ENCODE peak calls at places on chromosome 2, in four cellular contexts. S is stimulated activated naive B cell treated with anti-CD40 and anti-IgM and Interleukin-4, amounts not matched to agents 10 μg/mL and 1 μg/mL and 100 μg/mL, for 72 hours; F is Calu3; B is NCI-H510A. J is an unnamed sample.

GRCh38 chr2:33213648-33214047 is 262.8 kb upstream of the RASGRP3 start:
- DNase-seq in S (no peak), F (no peak), B (no peak), J (no peak)

GRCh38 chr2:145411493-145411892 is 891.6 kb upstream of the ZEB2 start:
- DNase-seq in S (peak), F (no peak), B (peak), J (no peak)

GRCh38 chr2:71620116-71620515 is 166.8 kb downstream of the DYSF start:
- DNase-seq in S (no peak), F (no peak), B (no peak), J (no peak)

GRCh38 chr2:177352441-177353070 is 40.0 kb upstream of the AGPS start:
- DNase-seq in S (no peak), F (no peak), B (no peak), J (no peak)

GRCh38 chr2:95010126-95010525 is 15.4 kb upstream of the MAL start:
- DNase-seq in S (no peak), F (no peak), B (no peak), J (no peak)

GRCh38 chr2:241540391-241540765 is 18.2 kb upstream of the BOK start:
- DNase-seq in S (no peak), F (no peak), B (no peak), J (no peak)

GRCh38 chr2:146221826-146222225 is 1623.0 kb upstream of the ACVR2A start:
- DNase-seq in S (no peak), F (no peak), B (no peak), J (no peak)

GRCh38 chr2:33406622-33407021 is 69.8 kb upstream of the RASGRP3 start:
- DNase-seq in S (no peak), F (no peak), B (no peak), J (no peak)

GRCh38 chr2:12930382-12930781 is 213.6 kb downstream of the TRIB2 start:
- DNase-seq in S (no peak), F (no peak), B (no peak), J (no peak)